ENCODE peak calls at places on chromosomes 7 and 10, in six cellular contexts. I is A549, A is endothelial cell of umbilical vein, G is K562, F is HepG2, S is GM12878. D is an unnamed sample.

GRCh38 chr7:10708447-10708846 is 265.2 kb upstream of the PHF14 start:
- DNase-seq in I (no peak), A (no peak), G (no peak), F (peak; percentile 4), S (no peak), D (peak; percentile 49)

GRCh38 chr7:93228302-93228701 is 2.0 kb upstream of the HEPACAM2 start:
- DNase-seq in I (peak; percentile 38), A (peak; percentile 67), G (peak; percentile 68), F (peak; percentile 56), S (peak; percentile 31), D (peak; percentile 75)

GRCh38 chr7:44087914-44088838 is 5.8 kb upstream of the POLM start:
- DNase-seq in I (no peak), A (no peak), G (no peak), F (no peak), S (no peak), D (no peak)

GRCh38 chr10:14658331-14659122 is 116.2 kb downstream of the FAM107B start:
- DNase-seq in I (peak; percentile 67), A (no peak), G (no peak), F (no peak), S (peak; percentile 64), D (peak; percentile 49)

GRCh38 chr7:7247658-7248057 is 65.3 kb downstream of the C1GALT1 start:
- DNase-seq in I (no peak), A (no peak), G (no peak), F (no peak), S (no peak), D (no peak)

GRCh38 chr10:79458483-79458882 is 13.1 kb upstream of the ZCCHC24 start:
- DNase-seq in I (no peak), A (no peak), G (no peak), F (no peak), S (no peak), D (no peak)

GRCh38 chr10:92990615-92991014 is 70.0 kb upstream of the CYP26C1 start:
- DNase-seq in I (no peak), A (peak; percentile 36), G (peak; percentile 12), F (no peak), S (no peak), D (peak; percentile 11)

GRCh38 chr7:107251963-107252362 is 83.2 kb downstream of the HBP1 start:
- DNase-seq in I (no peak), A (no peak), G (no peak), F (peak; percentile 42), S (no peak), D (no peak)

GRCh38 chr10:36452851-36453250 is 672.5 kb upstream of the ANKRD30A start:
- DNase-seq in I (no peak), A (peak; percentile 61), G (no peak), F (no peak), S (no peak), D (no peak)

GRCh38 chr10:7015457-7015856 is 395.4 kb downstream of the SFMBT2 start:
- DNase-seq in I (no peak), A (no peak), G (no peak), F (no peak), S (no peak), D (no peak)

GRCh38 chr7:151460474-151460855 is 20.5 kb upstream of the CRYGN start:
- DNase-seq in I (no peak), A (no peak), G (no peak), F (no peak), S (no peak), D (no peak)

GRCh38 chr10:68345621-68346020 is 12.9 kb upstream of the PBLD start:
- DNase-seq in I (no peak), A (no peak), G (no peak), F (no peak), S (no peak), D (no peak)

GRCh38 chr7:29146082-29146706 is at the start of gene CPVL:
- DNase-seq in I (no peak), A (no peak), G (no peak), F (peak; percentile 71), S (no peak), D (no peak)

GRCh38 chr10:64535131-64535867 is 1014.1 kb downstream of the REEP3 start:
- DNase-seq in I (no peak), A (no peak), G (no peak), F (no peak), S (no peak), D (no peak)

GRCh38 chr10:2759203-2759602 is 308.1 kb upstream of the PFKP start:
- DNase-seq in I (no peak), A (no peak), G (no peak), F (no peak), S (peak; percentile 28), D (no peak)

GRCh38 chr7:155258233-155258575 is 39.5 kb upstream of the INSIG1 start:
- DNase-seq in I (no peak), A (peak; percentile 12), G (no peak), F (no peak), S (no peak), D (no peak)

DNA sequence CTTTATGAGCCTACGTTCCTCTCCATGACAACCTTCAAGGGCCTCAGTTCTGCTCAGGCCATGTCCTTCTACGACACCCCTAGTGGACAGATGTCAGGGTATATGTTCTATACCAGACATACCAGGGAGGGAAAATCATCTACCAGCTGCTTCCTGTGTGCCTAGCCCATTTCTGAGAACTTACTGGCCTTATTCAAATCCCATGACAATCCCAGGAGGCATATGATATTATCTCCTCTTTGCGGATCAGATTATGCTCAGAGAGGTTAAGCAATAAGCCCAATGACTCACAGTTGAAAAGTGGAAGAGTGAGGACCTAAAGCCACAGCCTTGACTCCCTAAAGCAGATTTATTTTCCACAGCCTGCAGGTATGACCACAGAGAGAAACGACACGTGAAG is 139.3 kb downstream of the GLI3 start:
- DNase-seq in I (no peak), A (peak; percentile 31), G (no peak), F (peak; percentile 3), S (no peak), D (peak; percentile 89)
- TF ChIP-seq MYC in I (no peak), A (no peak), G (no peak), F (no peak), S (no peak), D (no peak)

GRCh38 chr10:12526311-12526710 is 177.0 kb downstream of the CAMK1D start:
- DNase-seq in I (no peak), A (no peak), G (no peak), F (no peak), S (no peak), D (no peak)

GRCh38 chr10:12518024-12518423 is 168.7 kb downstream of the CAMK1D start:
- DNase-seq in I (no peak), A (no peak), G (no peak), F (no peak), S (no peak), D (no peak)

DNA sequence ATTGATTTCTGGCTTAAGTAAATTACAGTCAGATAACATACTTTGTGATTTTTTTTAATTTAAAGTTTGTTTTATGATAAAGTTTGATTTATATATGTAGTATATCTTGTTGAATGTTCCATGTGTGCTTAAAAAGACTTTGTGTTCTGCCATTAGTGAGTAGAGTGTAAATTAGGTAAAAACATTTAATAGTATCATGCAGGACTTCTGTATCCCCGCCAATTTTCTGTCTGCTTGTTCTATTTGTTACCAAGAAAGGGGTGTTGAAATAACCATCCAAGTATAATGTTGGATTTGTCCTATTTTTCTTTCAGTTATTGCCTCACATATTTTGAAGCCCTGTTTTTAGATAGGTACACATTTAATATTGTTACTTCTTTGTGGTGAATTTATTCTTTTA is 172.1 kb downstream of the CAMK1D start:
- DNase-seq in I (no peak), A (no peak), G (no peak), F (no peak), S (no peak), D (no peak)
- TF ChIP-seq MYC in I (no peak), A (no peak), G (no peak), F (no peak), S (no peak), D (no peak)

DNA sequence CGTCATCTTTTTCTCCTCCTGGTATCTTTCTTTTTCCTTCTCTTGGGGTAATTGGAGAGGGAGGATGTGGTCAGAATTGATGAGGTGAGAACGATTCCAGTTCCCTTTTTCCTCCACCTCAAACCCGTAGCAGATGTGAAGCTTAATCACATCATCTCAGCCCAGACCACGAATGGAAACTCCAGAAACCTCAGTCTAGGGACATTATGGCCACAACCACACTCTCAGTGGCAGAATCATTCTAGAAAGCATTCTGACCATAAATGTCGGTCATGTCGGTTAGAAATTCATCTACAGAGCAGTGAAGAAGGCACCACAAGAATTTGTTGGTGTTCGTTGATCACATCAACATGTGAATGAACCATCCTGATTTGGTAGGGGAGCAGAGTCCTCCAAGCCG is 78.7 kb downstream of the GATA3 start:
- DNase-seq in I (no peak), A (no peak), G (no peak), F (no peak), S (peak; percentile 80), D (peak; percentile 36)
- TF ChIP-seq MYC in I (no peak), A (no peak), G (no peak), F (no peak), S (no peak), D (no peak)

GRCh38 chr7:78296036-78296435 is 497.5 kb downstream of the PHTF2 start:
- DNase-seq in I (no peak), A (no peak), G (no peak), F (no peak), S (no peak), D (no peak)
- TF ChIP-seq MYC in I (no peak), A (no peak), G (no peak), F (no peak), S (no peak), D (no peak)

GRCh38 chr10:111126981-111127848 is 50.4 kb downstream of the ADRA2A start:
- DNase-seq in I (no peak), A (no peak), G (no peak), F (no peak), S (no peak), D (no peak)
- TF ChIP-seq MYC in I (no peak), A (no peak), G (no peak), F (no peak), S (no peak), D (no peak)

GRCh38 chr10:5944389-5945202 is 32.7 kb downstream of the IL15RA start:
- DNase-seq in I (peak; percentile 34), A (peak; percentile 99), G (no peak), F (no peak), S (no peak), D (no peak)
- TF ChIP-seq MYC in I (no peak), A (no peak), G (no peak), F (no peak), S (no peak), D (no peak)

GRCh38 chr10:73448384-73448783 is 15.0 kb upstream of the MSS51 start:
- DNase-seq in I (no peak), A (no peak), G (no peak), F (no peak), S (no peak), D (no peak)
- TF ChIP-seq MYC in I (no peak), A (no peak), G (no peak), F (no peak), S (no peak), D (no peak)

GRCh38 chr7:140506788-140507464 is 27.6 kb upstream of the MKRN1 start:
- DNase-seq in I (no peak), A (no peak), G (no peak), F (no peak), S (no peak), D (no peak)

GRCh38 chr7:140509789-140510188 is 30.5 kb upstream of the MKRN1 start:
- DNase-seq in I (no peak), A (no peak), G (no peak), F (no peak), S (no peak), D (no peak)

GRCh38 chr7:140517546-140518369 is 38.5 kb upstream of the MKRN1 start:
- DNase-seq in I (peak; percentile 94), A (peak; percentile 79), G (peak; percentile 96), F (peak; percentile 73), S (peak; percentile 23), D (peak; percentile 90)

GRCh38 chr7:140512317-140513000 is 33.2 kb upstream of the MKRN1 start:
- DNase-seq in I (peak; percentile 35), A (no peak), G (peak; percentile 73), F (peak; percentile 46), S (no peak), D (no peak)
- TF ChIP-seq MYC in I (no peak), A (no peak), G (no peak), F (no peak), S (no peak), D (no peak)

D was measured in NB4.